ENCODE peak calls at places on chromosomes 6 and 20, in five cellular contexts. One of them, this sample, is unnamed.

GRCh38 chr6:40342674-40343230 is 244.4 kb downstream of the LRFN2 start:
- DNase-seq in GM06990: no peak
- DNase-seq in AG04450: no peak
- DNase-seq in BJ: no peak
- DNase-seq in stomach: peak; percentile 20
- DNase-seq in this sample: no peak

GRCh38 chr20:18001131-18001921 is 32.5 kb downstream of the MGME1 start:
- DNase-seq in AG04450: no peak
- DNase-seq in GM06990: no peak
- DNase-seq in BJ: peak; percentile 24
- DNase-seq in stomach: peak; percentile 75
- DNase-seq in this sample: peak; percentile 32

GRCh38 chr20:9415426-9415825 is 99.0 kb upstream of the LAMP5 start:
- DNase-seq in BJ: no peak
- DNase-seq in stomach: no peak
- DNase-seq in GM06990: no peak
- DNase-seq in AG04450: no peak
- DNase-seq in this sample: no peak

GRCh38 chr6:149680490-149680889 is 32.0 kb upstream of the KATNA1 start:
- DNase-seq in GM06990: no peak
- DNase-seq in BJ: no peak
- DNase-seq in AG04450: no peak
- DNase-seq in stomach: no peak
- DNase-seq in this sample: no peak

GRCh38 chr6:129875610-129876515 is 14.7 kb upstream of the TMEM244 start:
- DNase-seq in BJ: no peak
- DNase-seq in stomach: no peak
- DNase-seq in AG04450: no peak
- DNase-seq in GM06990: peak; percentile 24
- DNase-seq in this sample: no peak

GRCh38 chr6:155340464-155341129 is 26.3 kb upstream of the TFB1M start:
- DNase-seq in GM06990: no peak
- DNase-seq in BJ: no peak
- DNase-seq in AG04450: peak; percentile 10
- DNase-seq in stomach: no peak
- DNase-seq in this sample: no peak

GRCh38 chr6:166997768-166998255 is 1.4 kb upstream of the CEP43 start:
- DNase-seq in AG04450: peak; percentile 16
- DNase-seq in GM06990: peak; percentile 63
- DNase-seq in stomach: peak; percentile 69
- DNase-seq in BJ: peak; percentile 21
- DNase-seq in this sample: peak; percentile 71

GRCh38 chr6:43749461-43749860 is 20.6 kb upstream of the VEGFA start:
- DNase-seq in GM06990: no peak
- DNase-seq in AG04450: no peak
- DNase-seq in BJ: no peak
- DNase-seq in stomach: no peak
- DNase-seq in this sample: no peak

GRCh38 chr20:62269871-62270270 is 31.6 kb downstream of the OSBPL2 start:
- DNase-seq in BJ: no peak
- DNase-seq in stomach: no peak
- DNase-seq in AG04450: no peak
- DNase-seq in GM06990: no peak
- DNase-seq in this sample: no peak

GRCh38 chr6:108632441-108632840 is 71.7 kb downstream of the FOXO3 start:
- DNase-seq in GM06990: no peak
- DNase-seq in BJ: no peak
- DNase-seq in AG04450: no peak
- DNase-seq in stomach: no peak
- DNase-seq in this sample: no peak

GRCh38 chr20:50930139-50931047 is 844 bp downstream of the ADNP start:
- DNase-seq in BJ: no peak
- DNase-seq in AG04450: no peak
- DNase-seq in GM06990: peak; percentile 47
- DNase-seq in stomach: peak; percentile 29
- DNase-seq in this sample: no peak

GRCh38 chr6:25984265-25984664 is 21.7 kb downstream of the TRIM38 start:
- DNase-seq in GM06990: no peak
- DNase-seq in AG04450: no peak
- DNase-seq in stomach: no peak
- DNase-seq in BJ: no peak
- DNase-seq in this sample: no peak

GRCh38 chr6:132817554-132818403 is 3.4 kb downstream of the RPS12 start:
- DNase-seq in AG04450: no peak
- DNase-seq in stomach: no peak
- DNase-seq in BJ: no peak
- DNase-seq in GM06990: no peak
- DNase-seq in this sample: no peak

GRCh38 chr6:132816665-132817064 is 2.3 kb downstream of the RPS12 start:
- DNase-seq in AG04450: no peak
- DNase-seq in GM06990: no peak
- DNase-seq in stomach: no peak
- DNase-seq in BJ: no peak
- DNase-seq in this sample: no peak

GRCh38 chr6:132819405-132820145 is 5.2 kb downstream of the RPS12 start:
- DNase-seq in GM06990: no peak
- DNase-seq in BJ: no peak
- DNase-seq in stomach: no peak
- DNase-seq in AG04450: no peak
- DNase-seq in this sample: peak; percentile 57

GRCh38 chr6:132820629-132821381 is 6.4 kb downstream of the RPS12 start:
- DNase-seq in stomach: no peak
- DNase-seq in BJ: no peak
- DNase-seq in GM06990: no peak
- DNase-seq in AG04450: no peak
- DNase-seq in this sample: no peak

DNA sequence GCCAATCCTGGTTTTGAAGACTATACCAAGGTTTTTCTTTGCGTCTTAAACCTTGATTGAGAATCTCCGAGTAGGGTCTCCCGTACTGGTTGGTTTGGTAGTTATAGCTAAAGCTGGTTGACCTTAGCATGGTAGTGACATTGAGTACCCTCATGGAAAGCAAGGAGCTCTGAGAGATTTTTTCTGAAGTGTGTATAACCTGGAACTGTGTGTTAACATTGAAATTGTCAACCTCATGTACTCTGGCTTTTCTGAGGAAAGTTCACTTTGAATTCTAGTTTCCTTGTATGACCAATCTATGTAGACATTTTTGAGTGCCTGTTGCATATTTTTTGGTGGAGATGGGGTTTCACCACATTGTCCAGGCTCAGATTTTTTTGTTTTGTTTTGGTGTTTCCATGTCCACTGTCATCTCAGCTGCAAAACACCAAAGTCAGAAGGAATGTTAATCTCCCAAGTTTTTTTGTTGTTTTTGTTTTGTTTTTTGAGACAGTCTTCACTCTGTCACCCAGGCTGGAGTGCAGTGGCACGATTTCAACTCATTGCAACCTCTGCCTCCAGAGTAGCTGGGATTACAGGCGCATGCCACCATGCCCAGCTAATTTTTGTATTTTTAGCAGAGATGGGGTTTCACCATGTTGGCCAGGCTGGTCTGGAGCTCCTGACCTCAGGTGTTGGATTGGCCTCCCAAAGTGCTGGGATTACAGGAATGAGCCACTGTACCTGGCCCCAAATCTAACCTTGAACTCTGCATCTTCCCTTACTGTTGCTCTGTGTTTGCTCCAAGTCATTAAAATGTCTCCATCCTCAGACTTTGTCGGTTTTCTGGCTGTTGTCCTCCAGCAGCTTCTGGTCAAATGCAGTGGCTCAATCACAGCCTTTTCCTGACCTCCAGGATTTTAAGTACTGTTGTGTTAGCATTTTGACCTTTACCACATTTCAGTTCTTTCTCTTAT is 4.3 kb downstream of the RPS12 start:
- DNase-seq in BJ: no peak
- DNase-seq in GM06990: no peak
- DNase-seq in stomach: no peak
- DNase-seq in AG04450: no peak
- DNase-seq in this sample: no peak
- H3K4me3 ChIP-seq in BJ: no peak overlapping the region
- H3K4me3 ChIP-seq in GM06990: no peak overlapping the region
- H3K4me3 ChIP-seq in stomach: no peak overlapping the region
- H3K4me3 ChIP-seq in AG04450: no peak overlapping the region
- H3K4me3 ChIP-seq in this sample: peak overlapping the region; percentile 6

DNA sequence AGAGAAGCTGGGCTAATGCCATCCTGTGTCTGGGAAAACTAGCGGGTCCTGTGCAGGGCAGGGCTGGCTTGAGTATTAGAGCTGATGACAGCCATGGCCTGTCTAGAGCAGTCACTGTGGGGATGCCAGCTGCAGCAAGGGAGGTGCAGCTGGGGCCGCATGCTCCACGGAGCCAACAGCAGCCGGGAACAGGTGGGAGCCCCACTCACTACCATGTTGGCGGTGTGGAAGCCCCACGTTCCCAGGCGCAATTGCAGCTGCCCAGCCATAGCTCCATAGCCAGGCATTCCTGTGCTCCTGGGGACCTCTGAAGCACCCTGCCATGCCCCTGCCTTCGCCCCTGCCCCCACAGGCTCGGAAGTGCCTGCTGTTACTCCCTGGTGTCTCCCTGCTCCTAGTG is 213.0 kb downstream of the TFAP2C start:
- DNase-seq in AG04450: no peak
- DNase-seq in GM06990: no peak
- DNase-seq in stomach: no peak
- DNase-seq in BJ: no peak
- DNase-seq in this sample: no peak
- TF ChIP-seq CTCF in AG04450: no peak
- TF ChIP-seq CTCF in GM06990: no peak
- TF ChIP-seq CTCF in stomach: no peak
- TF ChIP-seq CTCF in BJ: no peak
- TF ChIP-seq CTCF in this sample: no peak

DNA sequence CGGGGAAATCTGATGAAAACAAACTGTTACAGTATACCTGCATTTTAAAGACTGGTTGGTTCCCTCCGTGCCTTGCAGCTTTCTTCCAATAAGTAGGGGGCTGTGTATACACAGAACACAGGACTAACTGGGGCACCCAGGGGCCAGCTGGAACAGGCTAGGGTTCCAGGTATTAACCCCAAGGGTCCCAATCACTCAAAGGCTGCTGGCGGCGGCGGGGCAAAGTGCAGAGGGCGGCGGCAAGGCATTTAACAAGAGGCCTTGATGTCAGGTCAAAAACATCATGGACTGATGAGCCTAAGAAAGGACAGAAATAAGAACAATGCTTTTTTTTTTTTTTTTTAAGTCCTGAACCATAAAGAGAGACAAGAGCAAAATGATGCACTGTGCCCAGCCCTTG is 2.5 kb downstream of the PMEPA1 start:
- DNase-seq in stomach: no peak
- DNase-seq in BJ: no peak
- DNase-seq in AG04450: no peak
- DNase-seq in GM06990: no peak
- DNase-seq in this sample: no peak
- H3K4me3 ChIP-seq in stomach: peak overlapping the region; percentile 58
- H3K4me3 ChIP-seq in BJ: no peak overlapping the region
- H3K4me3 ChIP-seq in AG04450: no peak overlapping the region
- H3K4me3 ChIP-seq in GM06990: no peak overlapping the region
- H3K4me3 ChIP-seq in this sample: peak overlapping the region; percentile 98

DNA sequence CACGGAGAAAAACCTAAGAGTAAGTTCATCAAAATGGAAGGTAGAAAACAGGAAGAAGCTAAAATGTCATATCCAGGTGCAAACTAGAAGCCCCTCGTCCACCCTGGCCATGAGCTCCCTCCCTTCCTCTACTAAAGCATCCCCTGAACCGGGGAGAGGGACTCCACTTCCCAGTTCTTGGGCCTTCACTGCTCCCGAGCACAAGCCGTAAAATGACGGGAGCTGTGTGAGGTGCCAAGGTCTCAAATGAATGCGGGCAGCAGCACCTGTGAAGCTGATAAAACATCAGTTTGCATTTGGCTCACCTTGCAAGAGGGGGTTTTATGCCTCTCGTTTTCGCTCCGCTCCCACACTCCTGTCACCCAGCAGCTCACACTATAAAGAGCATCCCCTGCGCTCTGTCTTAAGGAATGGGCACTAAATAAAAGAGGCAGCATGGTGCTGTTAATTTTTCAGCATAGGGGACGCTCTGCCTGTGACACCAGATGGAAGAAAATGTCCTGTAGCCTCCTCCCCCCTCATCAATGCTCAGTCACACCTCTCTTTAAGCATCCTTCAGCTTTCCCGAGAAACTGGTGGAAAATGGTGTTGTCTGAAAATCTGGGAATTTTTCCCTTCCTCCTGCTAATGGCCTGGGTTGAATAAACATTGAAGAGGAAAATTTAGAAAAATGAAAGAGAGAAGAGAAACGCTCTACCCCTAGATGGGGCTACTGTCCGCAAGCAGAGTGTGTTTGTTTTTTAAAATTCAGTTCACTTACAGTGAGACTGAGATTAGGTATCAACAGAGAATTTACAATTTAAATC is 563.0 kb upstream of the AGPAT4 start:
- DNase-seq in BJ: no peak
- DNase-seq in GM06990: no peak
- DNase-seq in AG04450: no peak
- DNase-seq in stomach: no peak
- DNase-seq in this sample: no peak
- TF ChIP-seq CTCF in BJ: no peak
- TF ChIP-seq CTCF in GM06990: no peak
- TF ChIP-seq CTCF in AG04450: peak; percentile 53
- TF ChIP-seq CTCF in stomach: peak; percentile 38
- TF ChIP-seq CTCF in this sample: peak; percentile 27

GRCh38 chr6:1103027-1103426 is 208.9 kb upstream of the FOXQ1 start:
- DNase-seq in GM06990: no peak
- DNase-seq in AG04450: no peak
- DNase-seq in BJ: no peak
- DNase-seq in stomach: no peak
- DNase-seq in this sample: no peak

GRCh38 chr6:1107578-1107977 is 204.3 kb upstream of the FOXQ1 start:
- DNase-seq in GM06990: no peak
- DNase-seq in AG04450: no peak
- DNase-seq in stomach: no peak
- DNase-seq in BJ: no peak
- DNase-seq in this sample: no peak

GRCh38 chr6:1105833-1106400 is 206.0 kb upstream of the FOXQ1 start:
- DNase-seq in AG04450: no peak
- DNase-seq in stomach: no peak
- DNase-seq in GM06990: no peak
- DNase-seq in BJ: no peak
- DNase-seq in this sample: no peak

GRCh38 chr6:1104988-1105670 is 206.8 kb upstream of the FOXQ1 start:
- DNase-seq in BJ: no peak
- DNase-seq in AG04450: no peak
- DNase-seq in stomach: no peak
- DNase-seq in GM06990: no peak
- DNase-seq in this sample: no peak

GRCh38 chr6:1103945-1104623 is 207.8 kb upstream of the FOXQ1 start:
- DNase-seq in AG04450: no peak
- DNase-seq in stomach: no peak
- DNase-seq in BJ: no peak
- DNase-seq in GM06990: no peak
- DNase-seq in this sample: no peak
- H3K4me3 ChIP-seq in AG04450: no peak overlapping the region
- H3K4me3 ChIP-seq in stomach: no peak overlapping the region
- H3K4me3 ChIP-seq in BJ: no peak overlapping the region
- H3K4me3 ChIP-seq in GM06990: no peak overlapping the region
- H3K4me3 ChIP-seq in this sample: no peak overlapping the region

GRCh38 chr6:93418448-93419303 is 683 bp downstream of the EPHA7 start:
- DNase-seq in stomach: no peak
- DNase-seq in BJ: no peak
- DNase-seq in AG04450: no peak
- DNase-seq in GM06990: no peak
- DNase-seq in this sample: peak; percentile 45
- TF ChIP-seq CTCF in stomach: no peak
- TF ChIP-seq CTCF in BJ: no peak
- TF ChIP-seq CTCF in AG04450: no peak
- TF ChIP-seq CTCF in GM06990: no peak
- TF ChIP-seq CTCF in this sample: no peak

This sample was measured in PC-9.